ENCODE peak calls at places on chromosomes 7 and 10, in six cellular contexts. C, U, D, Y, E and O are unnamed samples.

GRCh38 chr10:68330852-68331454 is 911 bp upstream of the HNRNPH3 start:
- DNase-seq in C (peak; percentile 59), U (no peak), D (peak; percentile 24), Y (no peak), E (no peak), O (no peak)

GRCh38 chr10:116819999-116820677 is 29.2 kb upstream of the ENO4 start:
- DNase-seq in C (no peak), U (no peak), D (no peak), Y (no peak), E (no peak), O (no peak)

GRCh38 chr10:117545141-117546019 is 2.8 kb downstream of the EMX2 start:
- DNase-seq in C (no peak), U (no peak), D (peak; percentile 58), Y (no peak), E (no peak), O (peak; percentile 82)

GRCh38 chr7:1045727-1046063 is 1.3 kb downstream of the GPR146 start:
- DNase-seq in C (no peak), U (no peak), D (no peak), Y (no peak), E (no peak), O (no peak)

GRCh38 chr7:64992971-64993370 is 2.1 kb upstream of the ZNF117 start:
- DNase-seq in C (no peak), U (no peak), D (no peak), Y (no peak), E (no peak), O (no peak)

GRCh38 chr7:27774717-27775328 is 34.9 kb downstream of the TAX1BP1 start:
- DNase-seq in C (no peak), U (peak; percentile 3), D (peak; percentile 53), Y (no peak), E (no peak), O (no peak)

GRCh38 chr10:113133497-113133896 is 183.4 kb downstream of the TCF7L2 start:
- DNase-seq in C (no peak), U (no peak), D (no peak), Y (no peak), E (no peak), O (no peak)

GRCh38 chr7:105853931-105854419 is 22.4 kb downstream of the ATXN7L1 start:
- DNase-seq in C (no peak), U (no peak), D (peak; percentile 56), Y (no peak), E (no peak), O (no peak)

GRCh38 chr7:38893061-38893460 is 15.9 kb downstream of the VPS41 start:
- DNase-seq in C (no peak), U (no peak), D (no peak), Y (no peak), E (no peak), O (no peak)

GRCh38 chr10:133159950-133160812 is at the start of gene KNDC1:
- DNase-seq in C (peak; percentile 56), U (no peak), D (peak; percentile 75), Y (no peak), E (no peak), O (peak; percentile 65)

GRCh38 chr10:99667108-99667751 is 7.9 kb downstream of the ENTPD7 start:
- DNase-seq in C (no peak), U (no peak), D (no peak), Y (no peak), E (peak; percentile 37), O (no peak)

GRCh38 chr10:52778511-52779392 is 6.2 kb upstream of the MBL2 start:
- DNase-seq in C (no peak), U (no peak), D (peak; percentile 93), Y (no peak), E (no peak), O (no peak)

GRCh38 chr10:76285012-76285411 is 853.6 kb downstream of the LRMDA start:
- DNase-seq in C (no peak), U (no peak), D (no peak), Y (no peak), E (no peak), O (no peak)

GRCh38 chr7:93171606-93172226 is 23.5 kb upstream of the SAMD9L start:
- DNase-seq in C (no peak), U (no peak), D (no peak), Y (no peak), E (peak; percentile 10), O (no peak)

GRCh38 chr10:71600856-71601255 is 118.7 kb downstream of the C10orf105 start:
- DNase-seq in C (no peak), U (no peak), D (no peak), Y (no peak), E (no peak), O (no peak)